ENCODE peak calls at places on chromosomes 12 and 14, in six cellular contexts. Z is nephron progenitor cell, N is A549, Y is WTC11, A is uterus, D is GM12865. B is an unnamed sample.

GRCh38 chr12:39571351-39571750 is 48.3 kb downstream of the ABCD2 start:
- DNase-seq in Y (no peak), Z (no peak), N (no peak), D (no peak), A (no peak), B (no peak)

GRCh38 chr12:6347367-6348338 is 5.8 kb upstream of the TNFRSF1A start:
- DNase-seq in Y (no peak), A (peak), Z (no peak), N (no peak), D (no peak), B (no peak)

GRCh38 chr14:67464377-67464776 is 24.1 kb downstream of the TMEM229B start:
- DNase-seq in Z (no peak), A (no peak), Y (no peak), N (no peak), D (no peak), B (peak)

GRCh38 chr14:68104518-68104917 is 284.9 kb downstream of the RAD51B start:
- DNase-seq in D (no peak), Y (no peak), N (no peak), Z (no peak), A (no peak), B (no peak)

GRCh38 chr12:98466970-98467369 is 48.4 kb upstream of the TMPO start:
- DNase-seq in N (no peak), A (no peak), Y (no peak), D (no peak), Z (no peak), B (no peak)

GRCh38 chr12:63918788-63919300 is 74.3 kb downstream of the SRGAP1 start:
- DNase-seq in Z (no peak), A (no peak), D (no peak), Y (no peak), N (peak), B (no peak)

GRCh38 chr14:76708771-76709170 is 52.5 kb upstream of the VASH1 start:
- DNase-seq in D (no peak), N (no peak), Y (no peak), Z (no peak), A (no peak), B (no peak)

GRCh38 chr12:30417697-30418231 is 277.9 kb downstream of the IPO8 start:
- DNase-seq in Y (no peak), A (no peak), D (no peak), Z (no peak), N (no peak), B (no peak)

GRCh38 chr12:43968736-43969135 is 132.9 kb downstream of the TMEM117 start:
- DNase-seq in A (no peak), D (no peak), Z (no peak), Y (no peak), N (no peak), B (no peak)

GRCh38 chr12:67540920-67541624 is 107.5 kb upstream of the DYRK2 start:
- DNase-seq in Z (no peak), Y (no peak), A (no peak), D (peak), N (no peak), B (no peak)

GRCh38 chr14:20429801-20430669 is 5.9 kb downstream of the KLHL33 start:
- DNase-seq in A (no peak), D (no peak), Z (no peak), Y (no peak), N (no peak), B (peak)

GRCh38 chr12:4478933-4479332 is 33.3 kb upstream of the FGF6 start:
- DNase-seq in D (no peak), A (no peak), Y (no peak), Z (no peak), N (no peak), B (no peak)

GRCh38 chr12:96164951-96165858 is 29.0 kb upstream of the ELK3 start:
- DNase-seq in Y (no peak), Z (no peak), A (no peak), N (no peak), D (no peak), B (no peak)

GRCh38 chr12:109729837-109730200 is 16.2 kb downstream of the FAM222A start:
- DNase-seq in N (no peak), Y (no peak), Z (no peak), A (no peak), D (no peak), B (no peak)

GRCh38 chr12:116265361-116266128 is 11.9 kb downstream of the MED13L start:
- DNase-seq in Y (no peak), A (no peak), N (no peak), Z (no peak), D (no peak), B (no peak)

GRCh38 chr12:59077153-59077930 is 157.0 kb upstream of the LRIG3 start:
- DNase-seq in N (no peak), Y (no peak), A (no peak), Z (peak), D (no peak), B (no peak)

GRCh38 chr12:34106172-34106571 is 83.9 kb downstream of the ALG10 start:
- DNase-seq in Y (no peak), Z (no peak), A (no peak), N (no peak), D (no peak), B (no peak)

DNA sequence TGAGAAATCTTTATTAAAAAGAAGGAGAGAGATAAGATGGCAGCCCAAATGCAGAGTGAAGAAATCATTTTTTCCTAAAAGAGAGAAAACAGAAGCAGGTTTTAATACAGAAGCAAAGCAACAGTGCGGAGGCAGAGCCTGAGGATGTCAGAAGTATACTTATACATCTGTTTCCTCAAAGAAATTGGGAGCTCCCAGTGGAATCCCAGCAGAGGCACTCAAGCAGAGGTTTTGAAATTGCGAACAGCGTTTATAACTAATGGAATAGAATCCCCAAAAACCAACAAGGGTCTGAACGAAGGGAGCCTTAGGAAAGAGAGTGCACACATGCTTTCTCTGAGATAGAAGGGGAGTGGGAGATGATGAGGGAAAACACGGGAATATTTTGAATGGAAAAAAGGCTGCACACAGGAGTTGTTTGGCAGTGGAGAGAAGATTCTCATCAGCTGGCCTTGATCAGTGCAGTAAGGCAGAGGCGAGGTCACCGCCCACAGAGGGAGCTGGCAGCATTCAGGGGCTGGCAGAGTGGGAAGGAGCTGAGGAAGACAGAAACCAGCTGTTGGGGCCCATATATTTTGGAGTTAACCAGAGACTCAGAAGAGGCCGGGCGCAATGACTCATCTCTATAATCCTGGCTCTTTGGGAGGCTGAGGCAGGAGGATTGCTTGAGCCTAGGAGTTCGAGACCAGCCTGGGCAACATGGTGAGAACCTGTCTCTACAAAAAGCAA is 17.5 kb downstream of the SMCO2 start:
- DNase-seq in Z (no peak), N (no peak), D (no peak), A (peak), Y (no peak), B (peak)
- TF ChIP-seq CTCF in Z (no peak), N (no peak), D (no peak), A (no peak), Y (no peak), B (no peak)

GRCh38 chr12:119500209-119500608 is 93.4 kb upstream of the TMEM233 start:
- DNase-seq in A (no peak), N (no peak), Z (no peak), Y (no peak), D (no peak), B (no peak)
- TF ChIP-seq CTCF in A (no peak), N (no peak), Z (no peak), Y (no peak), D (no peak), B (no peak)

DNA sequence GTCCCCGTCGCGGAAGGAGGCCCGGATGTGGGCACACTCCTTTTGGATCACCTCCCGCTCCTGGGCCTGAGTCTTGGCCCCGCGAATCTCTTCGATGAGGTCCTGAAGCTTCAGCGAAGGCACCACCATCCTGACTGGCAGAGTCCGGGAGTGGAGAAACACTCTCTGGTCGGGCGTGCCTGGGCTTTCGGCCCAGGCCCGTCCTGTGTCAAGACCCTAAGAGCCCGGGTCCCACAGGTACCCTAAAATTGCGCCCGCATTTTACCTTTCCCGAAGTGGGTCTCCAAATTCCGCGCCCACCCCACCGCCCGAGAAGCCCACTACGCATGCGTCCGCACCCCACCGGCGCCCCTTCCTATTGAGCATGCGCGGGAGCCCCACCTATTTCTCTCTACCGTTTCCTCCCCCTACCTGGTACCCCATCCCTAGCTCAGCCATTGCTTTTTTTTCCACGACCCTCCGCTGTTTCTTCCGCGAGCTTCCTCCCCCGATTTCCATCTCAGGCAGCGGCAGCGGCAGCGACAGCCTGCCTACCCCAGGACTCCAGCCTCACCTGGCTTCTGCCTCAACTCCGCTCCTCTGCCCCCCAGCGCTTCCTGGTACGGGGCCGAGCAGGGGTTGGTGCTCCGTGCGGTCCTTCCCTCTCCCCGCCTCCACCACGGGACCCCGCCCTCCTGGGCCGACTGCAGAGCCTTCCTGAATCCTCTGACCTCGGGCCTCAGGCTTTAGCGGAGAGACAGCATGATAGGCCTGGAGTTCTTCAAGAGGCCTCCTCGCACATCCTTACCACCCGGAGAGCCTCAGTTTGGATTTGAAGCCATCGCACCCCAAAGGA is at the start of gene AP1G2:
- DNase-seq in D (peak), Z (peak), N (peak), A (peak), Y (peak), B (peak)
- TF ChIP-seq CTCF in D (no peak), Z (no peak), N (peak), A (no peak), Y (no peak), B (no peak)

GRCh38 chr14:54981698-54982097 is 45.2 kb downstream of the WDHD1 start:
- DNase-seq in D (no peak), N (no peak), Z (no peak), A (no peak), Y (no peak), B (no peak)
- TF ChIP-seq CTCF in D (no peak), N (peak), Z (peak), A (no peak), Y (no peak), B (no peak)

B was measured in activated CD8-positive, alpha-beta T cell treated with anti-CD3 and anti-CD28 coated beads for 36 hours.